ENCODE peak calls at places on chromosomes 12 and 14, in four cellular contexts. W is OCI-LY7, R is Karpas-422, M is MM.1S. G is an unnamed sample.

GRCh38 chr14:64768401-64769095 is 64.3 kb downstream of the PLEKHG3 start:
- DNase-seq in R (no peak), M (no peak), W (no peak), G (no peak)

GRCh38 chr14:59187802-59188460 is 536 bp upstream of the DAAM1 start:
- DNase-seq in W (peak; percentile 81), R (peak; percentile 74), M (peak; percentile 25), G (peak; percentile 40)

GRCh38 chr12:128091101-128091795 is 175.7 kb upstream of the TMEM132C start:
- DNase-seq in R (no peak), W (no peak), M (no peak), G (no peak)

GRCh38 chr12:51726931-51727330 is 121.6 kb downstream of the FIGNL2 start:
- DNase-seq in W (no peak), R (no peak), M (no peak), G (no peak)

GRCh38 chr14:104221636-104222375 is 83.4 kb downstream of the KIF26A start:
- DNase-seq in R (no peak), W (no peak), M (no peak), G (no peak)

GRCh38 chr14:39050389-39050788 is 52.6 kb downstream of the SEC23A start:
- DNase-seq in R (no peak), M (no peak), W (no peak), G (no peak)

GRCh38 chr12:91852646-91853045 is 293.0 kb downstream of the BTG1 start:
- DNase-seq in M (no peak), R (no peak), W (no peak), G (no peak)

GRCh38 chr14:100058777-100059432 is 6.3 kb upstream of the EVL start:
- DNase-seq in M (peak; percentile 60), W (no peak), R (no peak), G (no peak)

GRCh38 chr12:4825139-4825858 is 84.4 kb upstream of the KCNA1 start:
- DNase-seq in W (peak; percentile 37), R (no peak), M (peak; percentile 37), G (no peak)

GRCh38 chr12:8698132-8698829 is 490 bp downstream of the RIMKLB start:
- DNase-seq in W (peak; percentile 60), R (no peak), M (no peak), G (no peak)

GRCh38 chr14:81371802-81372201 is 28.3 kb downstream of the STON2 start:
- DNase-seq in R (no peak), W (no peak), M (no peak), G (no peak)

GRCh38 chr12:49705479-49706267 is 1.5 kb downstream of the FMNL3 start:
- DNase-seq in M (no peak), W (peak; percentile 37), R (peak; percentile 49), G (no peak)

GRCh38 chr12:49707127-49707811 is at the start of gene FMNL3:
- DNase-seq in M (peak; percentile 96), R (peak; percentile 99), W (peak; percentile 98), G (peak; percentile 98)

GRCh38 chr12:49706351-49707126 is 666 bp downstream of the FMNL3 start:
- DNase-seq in R (peak; percentile 44), M (no peak), W (peak; percentile 48), G (peak; percentile 65)

GRCh38 chr12:49708851-49709250 is 1.6 kb upstream of the FMNL3 start:
- DNase-seq in R (no peak), M (no peak), W (no peak), G (no peak)

DNA sequence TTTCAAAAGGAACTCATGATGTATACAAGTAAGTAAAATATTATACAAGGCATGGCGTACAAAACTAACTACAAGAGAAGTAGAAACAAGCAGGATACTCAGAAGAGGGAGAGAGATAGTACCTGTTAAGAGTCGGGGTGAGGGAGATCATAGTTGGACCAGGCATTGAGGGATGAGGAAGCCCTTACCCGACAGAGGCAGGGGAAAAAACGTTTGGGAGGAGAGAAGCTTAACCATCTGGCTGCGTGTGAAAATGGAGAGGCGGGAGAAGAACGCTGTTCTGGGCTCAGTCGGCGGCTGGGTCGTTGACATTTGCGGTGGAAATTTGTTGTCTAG is 575 bp upstream of the FMNL3 start:
- DNase-seq in W (no peak), M (no peak), R (no peak), G (no peak)
- H2AFZ ChIP-seq in W (no peak overlapping the region), M (peak overlapping the region; percentile 54), R (no peak overlapping the region), G (peak overlapping the region; percentile 71)

DNA sequence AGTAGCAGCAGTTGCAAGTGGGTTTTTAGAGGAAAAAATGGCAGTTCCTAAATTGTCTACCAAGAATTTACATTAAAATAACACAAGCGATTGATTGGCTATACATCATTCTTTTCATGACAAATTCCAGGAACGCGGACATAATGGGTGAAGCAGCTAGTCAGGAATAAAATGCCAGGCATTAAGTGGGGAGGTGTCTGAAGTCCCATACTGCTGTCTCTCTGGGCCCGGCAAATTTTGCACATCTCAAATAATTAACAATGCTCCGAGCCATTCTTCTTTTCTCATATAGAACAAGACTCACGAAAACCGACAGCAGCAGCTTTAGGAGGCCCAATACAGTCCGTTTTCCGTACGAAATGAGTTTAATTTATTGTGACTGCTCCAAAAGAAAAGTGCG is 696 bp downstream of the RPL36AL start:
- DNase-seq in R (no peak), W (no peak), M (no peak), G (no peak)
- H2AFZ ChIP-seq in R (no peak overlapping the region), W (peak overlapping the region; percentile 19), M (no peak overlapping the region), G (peak overlapping the region; percentile 79)

GRCh38 chr12:117114784-117115183 is 15.6 kb upstream of the TESC start:
- DNase-seq in M (no peak), W (no peak), R (no peak), G (no peak)

GRCh38 chr12:117120787-117121186 is 21.6 kb upstream of the TESC start:
- DNase-seq in R (no peak), W (no peak), M (no peak), G (no peak)

GRCh38 chr12:117118838-117119591 is 19.8 kb upstream of the TESC start:
- DNase-seq in W (no peak), M (peak; percentile 55), R (peak; percentile 78), G (no peak)

GRCh38 chr12:117121456-117121855 is 22.2 kb upstream of the TESC start:
- DNase-seq in R (no peak), M (no peak), W (no peak), G (no peak)

GRCh38 chr12:117119592-117120198 is 20.5 kb upstream of the TESC start:
- DNase-seq in M (peak; percentile 33), W (peak; percentile 58), R (peak; percentile 86), G (peak; percentile 59)
- H2AFZ ChIP-seq in M (peak overlapping the region; percentile 28), W (peak overlapping the region; percentile 4), R (peak overlapping the region; percentile 51), G (no peak overlapping the region)

DNA sequence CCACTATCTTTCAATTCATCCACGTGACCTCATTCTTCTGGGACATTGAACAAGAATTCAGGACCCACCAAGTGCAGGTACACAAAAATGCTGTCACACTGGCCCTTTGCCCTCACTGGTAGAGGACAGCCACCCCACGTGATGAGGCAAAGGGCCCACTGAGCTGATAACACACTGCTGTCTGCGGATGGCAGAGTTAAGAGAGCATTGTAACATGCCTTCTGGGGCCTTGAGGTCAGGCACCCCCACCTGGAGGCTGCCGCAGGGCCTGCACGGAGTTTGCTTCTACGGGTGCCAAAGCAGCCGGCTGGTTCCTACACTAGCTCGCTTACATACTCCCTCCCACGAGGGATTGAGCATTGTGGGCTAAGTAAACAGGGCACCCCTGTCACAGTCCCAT is 101.0 kb downstream of the LRIG3 start:
- DNase-seq in W (no peak), M (no peak), R (no peak), G (no peak)
- H2AFZ ChIP-seq in W (no peak overlapping the region), M (no peak overlapping the region), R (no peak overlapping the region), G (no peak overlapping the region)

DNA sequence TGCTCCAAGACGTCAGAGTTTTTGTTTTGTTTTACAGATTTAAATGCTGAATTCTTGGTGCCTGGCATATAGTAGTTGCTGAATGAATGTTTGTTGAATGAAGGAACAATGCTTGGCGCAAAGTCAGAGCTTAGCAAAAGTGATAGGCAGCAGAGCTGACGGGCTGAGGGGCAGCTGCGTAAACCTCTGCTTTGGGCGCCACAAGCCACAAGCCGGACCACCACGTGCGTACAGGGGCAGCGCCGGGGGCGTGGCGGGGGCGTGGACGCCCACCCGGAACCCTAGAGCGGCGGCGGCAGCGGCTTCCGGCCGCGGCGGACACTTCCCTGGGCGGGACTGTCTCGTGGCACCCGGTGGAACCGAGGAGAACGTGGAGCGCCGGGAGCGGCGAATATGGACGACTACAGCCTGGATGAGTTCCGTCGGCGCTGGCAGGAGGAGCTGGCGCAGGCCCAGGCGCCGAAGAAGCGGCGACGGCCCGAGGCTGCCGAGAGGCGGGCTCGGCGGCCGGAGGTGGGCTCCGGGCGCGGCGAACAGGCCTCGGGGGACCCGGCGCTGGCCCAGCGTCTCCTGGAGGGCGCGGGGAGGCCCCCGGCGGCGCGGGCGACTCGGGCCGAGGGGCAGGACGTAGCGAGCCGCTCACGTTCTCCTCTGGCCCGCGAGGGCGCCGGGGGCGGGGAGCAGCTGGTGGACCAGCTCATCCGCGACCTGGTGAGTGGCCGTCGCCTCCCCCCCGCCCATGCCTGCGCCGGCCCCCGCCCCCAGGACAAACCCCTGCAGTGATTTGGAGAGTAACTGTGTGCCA is at the start of gene FBXW8:
- DNase-seq in R (peak; percentile 94), W (peak; percentile 84), M (peak; percentile 59), G (peak; percentile 80)
- H2AFZ ChIP-seq in R (peak within 1 kb of the TSS; percentile 93), W (peak within 1 kb of the TSS; percentile 96), M (peak within 1 kb of the TSS; percentile 82), G (peak within 1 kb of the TSS; percentile 78)

GRCh38 chr14:55000381-55000780 is 26.5 kb downstream of the WDHD1 start:
- DNase-seq in W (no peak), R (no peak), M (no peak), G (no peak)
- H2AFZ ChIP-seq in W (no peak overlapping the region), R (no peak overlapping the region), M (no peak overlapping the region), G (no peak overlapping the region)

GRCh38 chr12:68641138-68641537 is 30.4 kb downstream of the RAP1B start:
- DNase-seq in M (peak; percentile 94), R (no peak), W (peak; percentile 51), G (no peak)
- H2AFZ ChIP-seq in M (no peak overlapping the region), R (no peak overlapping the region), W (no peak overlapping the region), G (no peak overlapping the region)